ENCODE peak calls at places on chromosomes 13 and 19, in six cellular contexts. C is tibial nerve; M is NCI-H748 treated with DMSO at 0.1 percent for 48 hours; H is mesendoderm; D is activated naive CD4-positive, alpha-beta T cell treated with anti-CD3 and anti-CD28 coated beads for 36 hours; P is keratinocyte. V is an unnamed sample.

GRCh38 chr13:84737671-84738070 is 855.4 kb upstream of the SLITRK1 start:
- DNase-seq in C (no peak), P (no peak), M (no peak), D (no peak), H (peak), V (no peak)

GRCh38 chr19:9941646-9942045 is 5.3 kb upstream of the OLFM2 start:
- DNase-seq in M (no peak), P (no peak), H (no peak), D (no peak), C (no peak), V (no peak)

GRCh38 chr19:2332341-2333026 is 4.0 kb downstream of the SPPL2B start:
- DNase-seq in H (no peak), D (peak), M (peak), P (no peak), C (no peak), V (no peak)

GRCh38 chr13:84812078-84812477 is 929.8 kb upstream of the SLITRK1 start:
- DNase-seq in P (no peak), M (no peak), D (no peak), C (no peak), H (peak), V (no peak)

GRCh38 chr13:29693297-29693945 is 97.9 kb upstream of the SLC7A1 start:
- DNase-seq in M (no peak), C (no peak), D (no peak), H (no peak), P (no peak), V (no peak)

GRCh38 chr19:41584931-41585330 is 9.0 kb downstream of the CEACAM21 start:
- DNase-seq in M (no peak), C (no peak), P (no peak), H (no peak), D (no peak), V (no peak)

GRCh38 chr13:28754698-28755545 is 36.2 kb upstream of the SLC46A3 start:
- DNase-seq in H (peak), C (peak), M (no peak), P (no peak), D (peak), V (no peak)

GRCh38 chr19:29832801-29833200 is 21.0 kb downstream of the CCNE1 start:
- DNase-seq in C (no peak), H (no peak), M (no peak), D (no peak), P (no peak), V (no peak)

GRCh38 chr19:5225486-5226345 is 114.9 kb downstream of the PTPRS start:
- DNase-seq in P (no peak), H (peak), D (peak), C (no peak), M (no peak), V (no peak)

GRCh38 chr13:21837841-21838551 is 167.1 kb downstream of the FGF9 start:
- DNase-seq in H (peak), M (peak), D (no peak), P (no peak), C (no peak), V (no peak)

GRCh38 chr19:42363614-42364346 is 26.3 kb downstream of the CNFN start:
- DNase-seq in C (peak), M (no peak), P (no peak), H (no peak), D (no peak), V (no peak)